ENCODE peak calls at places on chromosomes 7 and 10, in six cellular contexts. H, J, O, Q, B and V are unnamed samples.

GRCh38 chr7:50730459-50731400 is 52.0 kb downstream of the GRB10 start:
- DNase-seq in O (no peak), J (no peak), Q (no peak), H (no peak), B (no peak), V (no peak)

GRCh38 chr10:30176182-30176581 is 116.8 kb upstream of the JCAD start:
- DNase-seq in H (no peak), J (no peak), B (no peak), Q (no peak), O (no peak), V (no peak)

GRCh38 chr7:5349437-5350173 is 66.9 kb downstream of the SLC29A4 start:
- DNase-seq in O (no peak), Q (no peak), B (no peak), J (no peak), H (no peak), V (no peak)

GRCh38 chr10:6583447-6583846 is 3.4 kb upstream of the PRKCQ start:
- DNase-seq in H (no peak), O (peak), J (no peak), Q (peak), B (peak), V (no peak)

GRCh38 chr10:131731780-131732630 is 168.8 kb upstream of the PPP2R2D start:
- DNase-seq in O (no peak), H (no peak), B (no peak), J (no peak), Q (no peak), V (no peak)

GRCh38 chr10:125562737-125563136 is 120.2 kb downstream of the TEX36 start:
- DNase-seq in Q (no peak), J (no peak), B (no peak), H (no peak), O (no peak), V (no peak)

GRCh38 chr7:77242068-77242467 is 42.4 kb upstream of the FGL2 start:
- DNase-seq in J (no peak), B (no peak), H (no peak), Q (no peak), O (no peak), V (no peak)

GRCh38 chr7:67414858-67415257 is 418.2 kb downstream of the TYW1 start:
- DNase-seq in H (no peak), O (no peak), B (no peak), Q (no peak), J (no peak), V (no peak)

GRCh38 chr10:56349611-56350010 is 11.4 kb downstream of the ZWINT start:
- DNase-seq in Q (no peak), H (no peak), B (no peak), O (no peak), J (no peak), V (no peak)

GRCh38 chr7:37448637-37449331 is at the start of gene ELMO1:
- DNase-seq in H (peak), B (peak), O (peak), Q (peak), J (peak), V (no peak)

GRCh38 chr10:125551247-125551646 is 131.7 kb downstream of the TEX36 start:
- DNase-seq in H (no peak), O (no peak), J (no peak), Q (no peak), B (no peak), V (no peak)

GRCh38 chr10:31707578-31708411 is 220.8 kb downstream of the ARHGAP12 start:
- DNase-seq in B (peak), H (no peak), Q (peak), J (peak), O (peak), V (no peak)

GRCh38 chr10:3100856-3101640 is 33.7 kb downstream of the PFKP start:
- DNase-seq in H (no peak), J (no peak), B (no peak), O (no peak), Q (no peak), V (no peak)

GRCh38 chr7:38550881-38551280 is 80.3 kb downstream of the AMPH start:
- DNase-seq in B (no peak), O (no peak), Q (no peak), H (no peak), J (no peak), V (no peak)

GRCh38 chr7:74178632-74179031 is 4.5 kb downstream of the EIF4H start:
- DNase-seq in H (no peak), B (peak), J (no peak), Q (no peak), O (no peak), V (no peak)

GRCh38 chr7:85191383-85191782 is 4.5 kb upstream of the SEMA3D start:
- DNase-seq in B (no peak), J (no peak), H (no peak), Q (no peak), O (no peak), V (no peak)

GRCh38 chr10:132890301-132890700 is 52.1 kb downstream of the CFAP46 start:
- DNase-seq in J (no peak), B (no peak), O (no peak), Q (no peak), H (no peak), V (no peak)

GRCh38 chr10:18561861-18562551 is 89.4 kb downstream of the NSUN6 start:
- DNase-seq in B (no peak), O (no peak), Q (no peak), J (no peak), H (no peak), V (no peak)

GRCh38 chr7:36638586-36639265 is 85.6 kb downstream of the AOAH start:
- DNase-seq in B (peak), O (no peak), J (no peak), H (no peak), Q (no peak), V (no peak)

GRCh38 chr10:85175635-85176034 is 847.2 kb downstream of the CCSER2 start:
- DNase-seq in B (no peak), J (no peak), O (no peak), Q (no peak), H (no peak), V (no peak)

GRCh38 chr10:30581779-30582380 is 47.7 kb downstream of the LYZL2 start:
- DNase-seq in O (no peak), Q (peak), H (peak), J (peak), B (peak), V (no peak)

GRCh38 chr7:15228891-15229290 is 326.3 kb upstream of the DGKB start:
- DNase-seq in J (no peak), B (no peak), Q (no peak), O (no peak), H (no peak), V (no peak)

GRCh38 chr7:17534348-17534747 is 235.9 kb downstream of the AHR start:
- DNase-seq in J (no peak), O (no peak), Q (no peak), B (no peak), H (no peak), V (no peak)

GRCh38 chr7:31087351-31087750 is 35.2 kb downstream of the ADCYAP1R1 start:
- DNase-seq in J (no peak), H (no peak), O (no peak), Q (no peak), B (no peak), V (no peak)

GRCh38 chr7:25968205-25968993 is 183.6 kb upstream of the NFE2L3 start:
- DNase-seq in O (peak), Q (peak), B (peak), H (no peak), J (peak), V (no peak)

GRCh38 chr7:124101173-124101768 is 68.4 kb upstream of the TMEM229A start:
- DNase-seq in H (no peak), O (no peak), Q (peak), B (peak), J (no peak), V (no peak)

GRCh38 chr10:71484352-71484751 is 87.6 kb downstream of the CDH23 start:
- DNase-seq in B (no peak), Q (no peak), H (no peak), J (no peak), O (no peak), V (no peak)

GRCh38 chr7:14596421-14596820 is 306.1 kb downstream of the DGKB start:
- DNase-seq in J (no peak), Q (no peak), B (no peak), O (no peak), H (no peak), V (no peak)

GRCh38 chr7:38478404-38478803 is 152.8 kb downstream of the AMPH start:
- DNase-seq in B (no peak), H (no peak), O (no peak), J (no peak), Q (no peak), V (no peak)

GRCh38 chr7:72674394-72674793 is 153.6 kb downstream of the TYW1B start:
- DNase-seq in O (no peak), H (no peak), J (no peak), B (no peak), Q (no peak), V (no peak)

GRCh38 chr10:576130-576465 is 113.4 kb downstream of the DIP2C start:
- DNase-seq in J (no peak), Q (no peak), H (no peak), B (no peak), O (no peak), V (no peak)

GRCh38 chr10:124077216-124077615 is 16.2 kb downstream of the CHST15 start:
- DNase-seq in B (no peak), Q (no peak), J (no peak), O (no peak), H (no peak), V (no peak)

GRCh38 chr10:110843031-110843430 is 28.7 kb upstream of the PDCD4 start:
- DNase-seq in H (no peak), J (peak), B (peak), O (no peak), Q (no peak), V (no peak)

GRCh38 chr7:108236681-108237415 is 106.7 kb upstream of the LAMB4 start:
- DNase-seq in J (no peak), O (no peak), B (no peak), H (no peak), Q (no peak), V (no peak)

GRCh38 chr10:78523453-78523852 is 489.8 kb downstream of the RPS24 start:
- DNase-seq in Q (no peak), O (no peak), H (no peak), B (no peak), J (no peak), V (no peak)